ENCODE peak calls at places on chromosome 10, in five cellular contexts. J is left cardiac atrium, E is HCEC 1CT, O is nucleus accumbens, B is anterior cingulate cortex. D is an unnamed sample.

GRCh38 chr10:126661841-126662520 is 8.5 kb downstream of the C10orf90 start:
- DNase-seq in B (no peak), J (no peak), O (no peak), E (no peak), D (no peak)

GRCh38 chr10:9848981-9849380 is 1168.7 kb upstream of the CELF2 start:
- DNase-seq in B (no peak), O (no peak), J (no peak), E (no peak), D (no peak)

GRCh38 chr10:70462349-70462984 is 16.1 kb upstream of the PALD1 start:
- DNase-seq in J (peak), O (peak), E (no peak), B (peak), D (peak)

GRCh38 chr10:75294866-75295692 is 59.3 kb upstream of the COMTD1 start:
- DNase-seq in B (peak), J (peak), E (peak), O (peak), D (peak)

GRCh38 chr10:13815766-13816165 is 229.0 kb downstream of the PRPF18 start:
- DNase-seq in J (no peak), E (peak), B (no peak), O (no peak), D (no peak)

GRCh38 chr10:34768261-34768971 is 46.7 kb downstream of the PARD3 start:
- DNase-seq in B (peak), E (no peak), O (no peak), J (peak), D (no peak)

GRCh38 chr10:72009430-72010081 is 45.4 kb downstream of the CHST3 start:
- DNase-seq in O (peak), B (peak), J (peak), E (peak), D (peak)

GRCh38 chr10:129274928-129275474 is 192.0 kb upstream of the MGMT start:
- DNase-seq in E (no peak), B (no peak), J (no peak), O (no peak), D (no peak)

GRCh38 chr10:101441539-101442455 is 87.8 kb downstream of the BTRC start:
- DNase-seq in O (no peak), B (peak), J (no peak), E (peak), D (peak)

GRCh38 chr10:62761115-62761514 is 43.4 kb upstream of the ADO start:
- DNase-seq in J (no peak), O (no peak), B (no peak), E (no peak), D (no peak)

GRCh38 chr10:108039821-108040584 is 875.5 kb upstream of the SORCS1 start:
- DNase-seq in O (no peak), E (no peak), B (no peak), J (no peak), D (no peak)

GRCh38 chr10:104640339-104641149 is 546 bp upstream of the SORCS3 start:
- DNase-seq in O (no peak), B (no peak), E (no peak), J (no peak), D (peak)

GRCh38 chr10:91567815-91568214 is 65.1 kb downstream of the PPP1R3C start:
- DNase-seq in O (no peak), B (no peak), J (no peak), E (peak), D (no peak)

GRCh38 chr10:18157909-18158308 is 17.7 kb downstream of the CACNB2 start:
- DNase-seq in B (no peak), J (no peak), O (no peak), E (peak), D (peak)

GRCh38 chr10:110656612-110657011 is 12.5 kb downstream of the RBM20 start:
- DNase-seq in J (no peak), O (no peak), B (no peak), E (no peak), D (no peak)

GRCh38 chr10:50152792-50153272 is 85.1 kb downstream of the WASHC2A start:
- DNase-seq in E (no peak), B (no peak), J (no peak), O (no peak), D (no peak)

GRCh38 chr10:43194861-43195260 is 56.6 kb downstream of the CSGALNACT2 start:
- DNase-seq in E (no peak), J (peak), O (no peak), B (no peak), D (no peak)

GRCh38 chr10:72740526-72740925 is 48.6 kb downstream of the MCU start:
- DNase-seq in E (peak), B (no peak), J (peak), O (no peak), D (peak)

GRCh38 chr10:7082967-7083366 is 327.9 kb downstream of the SFMBT2 start:
- DNase-seq in O (no peak), B (no peak), J (no peak), E (no peak), D (no peak)

GRCh38 chr10:132865236-132865635 is 77.1 kb downstream of the CFAP46 start:
- DNase-seq in J (peak), B (no peak), O (no peak), E (no peak), D (no peak)

GRCh38 chr10:92826504-92826903 is 21.8 kb upstream of the EXOC6 start:
- DNase-seq in B (no peak), O (no peak), J (no peak), E (no peak), D (no peak)

GRCh38 chr10:43229208-43230061 is 37.4 kb downstream of the RASGEF1A start:
- DNase-seq in E (no peak), O (no peak), J (peak), B (no peak), D (peak)

GRCh38 chr10:13536674-13537366 is 8.0 kb upstream of the BEND7 start:
- DNase-seq in O (no peak), E (peak), B (no peak), J (peak), D (peak)

GRCh38 chr10:59324597-59324996 is 37.8 kb downstream of the FAM13C start:
- DNase-seq in O (no peak), E (no peak), J (no peak), B (no peak), D (no peak)

GRCh38 chr10:48935141-48935540 is 4.5 kb downstream of the LRRC18 start:
- DNase-seq in J (no peak), B (no peak), O (no peak), E (no peak), D (no peak)

GRCh38 chr10:91691255-91691654 is 58.4 kb upstream of the PPP1R3C start:
- DNase-seq in J (no peak), E (no peak), O (no peak), B (no peak), D (no peak)

GRCh38 chr10:103616705-103617361 is 123.3 kb downstream of the NEURL1 start:
- DNase-seq in E (peak), J (peak), B (no peak), O (no peak), D (no peak)

GRCh38 chr10:61837748-61838055 is 63.8 kb upstream of the ARID5B start:
- DNase-seq in B (no peak), E (no peak), J (no peak), O (no peak), D (no peak)

GRCh38 chr10:98268694-98269386 is 846 bp upstream of the LOXL4 start:
- DNase-seq in B (no peak), E (no peak), O (no peak), J (no peak), D (no peak)

GRCh38 chr10:28668363-28669226 is 8.7 kb upstream of the BAMBI start:
- DNase-seq in E (no peak), J (peak), O (no peak), B (no peak), D (no peak)

D was measured in head of caudate nucleus.